ENCODE peak calls at places on chromosomes 1 and 21, in nine cellular contexts. P is sigmoid colon; V is BJ; O is cerebellar cortex; H is left ventricle myocardium superior; I is B cell; M is central memory CD4-positive, alpha-beta T cell; Z is M059J; F is heart left ventricle. A is an unnamed sample.

GRCh38 chr1:209648931-209649776 is 3.1 kb downstream of the LAMB3 start:
- DNase-seq in P (no peak), V (peak), O (no peak), H (no peak), I (no peak), M (no peak), Z (peak), F (no peak), A (no peak)

GRCh38 chr21:45996311-45997204 is 15.0 kb downstream of the COL6A1 start:
- DNase-seq in P (peak), V (no peak), O (no peak), H (peak), I (no peak), M (no peak), Z (no peak), F (peak), A (no peak)

GRCh38 chr1:114353233-114353632 is 157.8 kb downstream of the TRIM33 start:
- DNase-seq in P (peak), V (peak), O (peak), H (peak), I (no peak), M (no peak), Z (peak), F (peak), A (peak)

GRCh38 chr1:174021611-174022079 is 512 bp downstream of the RC3H1 start:
- DNase-seq in P (peak), V (no peak), O (peak), H (peak), I (peak), M (no peak), Z (peak), F (peak), A (peak)

GRCh38 chr1:8512504-8512903 is 194.6 kb downstream of the SLC45A1 start:
- DNase-seq in P (no peak), V (no peak), O (no peak), H (no peak), I (no peak), M (no peak), Z (no peak), F (no peak), A (no peak)

GRCh38 chr1:150464422-150464826 is 22.8 kb upstream of the TARS2 start:
- DNase-seq in P (peak), V (no peak), O (peak), H (peak), I (peak), M (peak), Z (peak), F (peak), A (peak)

GRCh38 chr1:224183591-224184312 is 712 bp downstream of the DEGS1 start:
- DNase-seq in P (peak), V (no peak), O (no peak), H (peak), I (peak), M (peak), Z (peak), F (peak), A (peak)

GRCh38 chr1:116266864-116267212 is 106.2 kb upstream of the ATP1A1 start:
- DNase-seq in P (no peak), V (no peak), O (no peak), H (no peak), I (no peak), M (no peak), Z (no peak), F (no peak), A (no peak)

GRCh38 chr1:30411206-30411605 is 312.2 kb downstream of the MATN1 start:
- DNase-seq in P (peak), V (no peak), O (no peak), H (no peak), I (no peak), M (no peak), Z (no peak), F (peak), A (peak)

GRCh38 chr1:26132128-26132824 is 20.7 kb downstream of the PDIK1L start:
- DNase-seq in P (no peak), V (no peak), O (no peak), H (no peak), I (no peak), M (no peak), Z (peak), F (no peak), A (no peak)

GRCh38 chr1:229024528-229025119 is 246.3 kb upstream of the RAB4A start:
- DNase-seq in P (peak), V (peak), O (no peak), H (peak), I (no peak), M (no peak), Z (peak), F (no peak), A (peak)

GRCh38 chr21:16708431-16708830 is 804.4 kb upstream of the CXADR start:
- DNase-seq in P (no peak), V (peak), O (no peak), H (peak), I (no peak), M (no peak), Z (peak), F (no peak), A (no peak)

GRCh38 chr1:23169727-23170335 is 1.2 kb upstream of the LUZP1 start:
- DNase-seq in P (peak), V (no peak), O (peak), H (peak), I (peak), M (no peak), Z (no peak), F (peak), A (peak)

GRCh38 chr1:186950547-186950946 is 121.8 kb downstream of the PLA2G4A start:
- DNase-seq in P (no peak), V (no peak), O (no peak), H (no peak), I (no peak), M (no peak), Z (peak), F (no peak), A (no peak)

GRCh38 chr1:24043345-24044032 is 63.4 kb upstream of the SRSF10 start:
- DNase-seq in P (peak), V (no peak), O (no peak), H (no peak), I (no peak), M (no peak), Z (peak), F (no peak), A (no peak)

GRCh38 chr1:246161626-246162025 is 345.5 kb downstream of the SMYD3 start:
- DNase-seq in P (no peak), V (no peak), O (no peak), H (no peak), I (no peak), M (no peak), Z (peak), F (no peak), A (no peak)

GRCh38 chr1:172976222-172977041 is 74.3 kb downstream of the TNFSF18 start:
- DNase-seq in P (no peak), V (no peak), O (no peak), H (no peak), I (no peak), M (no peak), Z (peak), F (no peak), A (no peak)

GRCh38 chr1:16402742-16403141 is 34.5 kb downstream of the SPATA21 start:
- DNase-seq in P (no peak), V (no peak), O (no peak), H (no peak), I (no peak), M (no peak), Z (no peak), F (no peak), A (no peak)

GRCh38 chr1:228424685-228425660 is 8.3 kb upstream of the TRIM17 start:
- DNase-seq in P (no peak), V (no peak), O (no peak), H (no peak), I (no peak), M (no peak), Z (no peak), F (no peak), A (no peak)

GRCh38 chr1:2208309-2209239 is 14.0 kb upstream of the FAAP20 start:
- DNase-seq in P (peak), V (peak), O (peak), H (peak), I (no peak), M (no peak), Z (peak), F (peak), A (peak)

GRCh38 chr1:98565951-98566350 is 95.6 kb upstream of the SNX7 start:
- DNase-seq in P (no peak), V (no peak), O (no peak), H (no peak), I (no peak), M (no peak), Z (no peak), F (no peak), A (no peak)

GRCh38 chr1:3440282-3440681 is 14.2 kb upstream of the ARHGEF16 start:
- DNase-seq in P (no peak), V (no peak), O (no peak), H (no peak), I (no peak), M (no peak), Z (no peak), F (no peak), A (no peak)

GRCh38 chr21:38766987-38767722 is 38.6 kb upstream of the ETS2 start:
- DNase-seq in P (no peak), V (no peak), O (no peak), H (no peak), I (peak), M (peak), Z (peak), F (no peak), A (no peak)

GRCh38 chr21:32946654-32947053 is 79.1 kb upstream of the OLIG2 start:
- DNase-seq in P (no peak), V (no peak), O (no peak), H (no peak), I (no peak), M (no peak), Z (no peak), F (no peak), A (no peak)

GRCh38 chr1:198125995-198126758 is 30.6 kb upstream of the NEK7 start:
- DNase-seq in P (no peak), V (no peak), O (no peak), H (no peak), I (no peak), M (no peak), Z (peak), F (no peak), A (no peak)

GRCh38 chr1:199311478-199312242 is 672.8 kb downstream of the PTPRC start:
- DNase-seq in P (no peak), V (no peak), O (no peak), H (no peak), I (no peak), M (no peak), Z (peak), F (no peak), A (no peak)

GRCh38 chr1:84840346-84840745 is 52.7 kb downstream of the LPAR3 start:
- DNase-seq in P (no peak), V (no peak), O (no peak), H (no peak), I (no peak), M (no peak), Z (no peak), F (no peak), A (no peak)

GRCh38 chr21:44263768-44264167 is 2.1 kb upstream of the DNMT3L start:
- DNase-seq in P (no peak), V (no peak), O (no peak), H (no peak), I (no peak), M (no peak), Z (no peak), F (no peak), A (no peak)

GRCh38 chr1:70827030-70827429 is 220.6 kb downstream of the PTGER3 start:
- DNase-seq in P (no peak), V (no peak), O (no peak), H (no peak), I (no peak), M (no peak), Z (no peak), F (no peak), A (no peak)

GRCh38 chr1:178973671-178974091 is 52.0 kb upstream of the FAM20B start:
- DNase-seq in P (no peak), V (no peak), O (no peak), H (no peak), I (no peak), M (no peak), Z (peak), F (no peak), A (no peak)

GRCh38 chr1:1068374-1069060 is 5.6 kb downstream of the RNF223 start:
- DNase-seq in P (no peak), V (no peak), O (no peak), H (no peak), I (peak), M (peak), Z (no peak), F (no peak), A (peak)

GRCh38 chr1:178052650-178053461 is 41.0 kb upstream of the RASAL2 start:
- DNase-seq in P (no peak), V (no peak), O (no peak), H (no peak), I (no peak), M (no peak), Z (peak), F (no peak), A (no peak)

GRCh38 chr1:42334240-42335049 is 590 bp downstream of the FOXJ3 start:
- DNase-seq in P (peak), V (no peak), O (peak), H (peak), I (no peak), M (no peak), Z (peak), F (peak), A (peak)

GRCh38 chr1:225811622-225812487 is 1.9 kb downstream of the EPHX1 start:
- DNase-seq in P (no peak), V (no peak), O (peak), H (peak), I (no peak), M (no peak), Z (no peak), F (peak), A (no peak)